ENCODE peak calls at places on chromosome 15, in six cellular contexts. B is NB4, R is dorsolateral prefrontal cortex, K is retinal pigment epithelial cell, W is left ventricle myocardium inferior, I is astrocyte of the cerebellum. P is an unnamed sample.

GRCh38 chr15:33074942-33075341 is 119.6 kb downstream of the FMN1 start:
- DNase-seq in B (no peak), R (no peak), K (no peak), W (no peak), I (no peak), P (no peak)

GRCh38 chr15:47293763-47294162 is 423.5 kb upstream of the SEMA6D start:
- DNase-seq in B (no peak), R (no peak), K (peak), W (peak), I (peak), P (no peak)

GRCh38 chr15:76576526-76577279 is 240.1 kb downstream of the ISL2 start:
- DNase-seq in B (no peak), R (no peak), K (peak), W (peak), I (peak), P (no peak)

GRCh38 chr15:71443538-71443937 is 328.3 kb downstream of the THSD4 start:
- DNase-seq in B (peak), R (peak), K (no peak), W (peak), I (peak), P (no peak)

GRCh38 chr15:79195239-79195638 is 87.3 kb upstream of the ANKRD34C start:
- DNase-seq in B (no peak), R (no peak), K (no peak), W (no peak), I (no peak), P (no peak)

GRCh38 chr15:69757186-69757585 is 304.6 kb downstream of the RPLP1 start:
- DNase-seq in B (peak), R (no peak), K (no peak), W (no peak), I (no peak), P (no peak)

GRCh38 chr15:96181873-96182301 is 148.6 kb upstream of the NR2F2 start:
- DNase-seq in B (no peak), R (no peak), K (peak), W (peak), I (no peak), P (no peak)

GRCh38 chr15:26864664-26865191 is 2.1 kb upstream of the GABRA5 start:
- DNase-seq in B (peak), R (no peak), K (peak), W (no peak), I (peak), P (no peak)

GRCh38 chr15:65365229-65365628 is 12.6 kb downstream of the IGDCC3 start:
- DNase-seq in B (no peak), R (peak), K (no peak), W (no peak), I (no peak), P (no peak)

GRCh38 chr15:24786347-24786746 is 110.8 kb downstream of the NPAP1 start:
- DNase-seq in B (no peak), R (no peak), K (no peak), W (no peak), I (no peak), P (no peak)

GRCh38 chr15:58212909-58213526 is 74.8 kb downstream of the AQP9 start:
- DNase-seq in B (peak), R (no peak), K (no peak), W (no peak), I (no peak), P (no peak)

GRCh38 chr15:25678498-25678865 is 184.6 kb downstream of the ATP10A start:
- DNase-seq in B (no peak), R (no peak), K (no peak), W (no peak), I (no peak), P (no peak)

GRCh38 chr15:95784508-95784907 is 546.0 kb upstream of the NR2F2 start:
- DNase-seq in B (no peak), R (no peak), K (no peak), W (no peak), I (no peak), P (no peak)

GRCh38 chr15:67082007-67082536 is 16.7 kb downstream of the SMAD3 start:
- DNase-seq in B (peak), R (no peak), K (no peak), W (no peak), I (no peak), P (no peak)

GRCh38 chr15:69595009-69595825 is 142.6 kb downstream of the RPLP1 start:
- DNase-seq in B (peak), R (no peak), K (no peak), W (peak), I (no peak), P (no peak)

GRCh38 chr15:60299452-60300047 is 98.2 kb downstream of the ANXA2 start:
- DNase-seq in B (no peak), R (no peak), K (peak), W (no peak), I (peak), P (no peak)

GRCh38 chr15:51621917-51622268 is 678 bp downstream of the DMXL2 start:
- DNase-seq in B (peak), R (peak), K (peak), W (peak), I (peak), P (peak)
- TF ChIP-seq CTCF in B (peak), R (peak), K (peak), W (no peak), I (peak), P (peak)

DNA sequence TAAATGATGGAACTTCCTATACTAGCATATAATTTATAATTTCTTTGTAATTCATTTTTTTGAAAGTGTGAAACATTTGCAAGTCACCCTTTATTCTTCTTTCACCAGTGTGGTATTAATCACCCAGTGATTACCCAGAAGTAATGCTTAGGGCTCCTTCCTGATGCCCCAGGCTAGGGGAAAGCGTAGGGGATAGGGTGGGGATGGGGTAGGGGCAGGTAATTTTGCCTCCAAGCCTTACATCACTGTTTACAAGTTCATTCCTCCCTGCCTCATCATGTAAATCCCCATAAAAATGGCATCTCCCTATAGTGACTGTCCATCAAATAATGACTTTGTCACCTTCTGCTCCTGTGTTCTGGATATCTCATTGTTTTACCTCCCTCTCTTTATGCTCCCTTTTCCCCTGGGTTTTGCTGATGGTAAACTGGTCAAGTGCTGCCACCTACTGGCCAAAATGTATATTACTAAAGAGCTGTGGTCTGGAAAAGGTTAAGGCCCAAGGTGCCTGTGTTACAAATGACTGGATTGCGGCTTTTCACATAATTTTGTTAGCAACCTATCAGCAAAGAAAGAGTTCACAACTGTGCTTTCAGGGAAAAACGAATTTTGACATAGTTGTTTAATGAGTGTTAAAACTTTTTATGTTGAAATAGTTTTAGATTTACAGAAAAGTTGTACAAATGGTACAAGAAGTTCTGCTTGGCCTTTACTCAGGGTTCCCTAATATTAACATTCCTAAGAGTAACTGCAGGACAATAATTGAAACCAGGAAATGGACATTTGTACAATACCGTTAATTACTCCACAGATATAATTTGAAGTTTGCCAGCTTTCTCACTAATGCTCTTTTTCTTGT is 54.7 kb downstream of the ONECUT1 start:
- DNase-seq in B (peak), R (no peak), K (peak), W (no peak), I (peak), P (no peak)
- TF ChIP-seq CTCF in B (peak), R (peak), K (peak), W (peak), I (peak), P (peak)

GRCh38 chr15:89971592-89971997 is 29.5 kb upstream of the ZNF710 start:
- DNase-seq in B (peak), R (peak), K (no peak), W (peak), I (peak), P (no peak)
- TF ChIP-seq CTCF in B (peak), R (peak), K (peak), W (peak), I (peak), P (peak)

GRCh38 chr15:62709261-62709660 is 333.3 kb upstream of the TPM1 start:
- DNase-seq in B (no peak), R (no peak), K (no peak), W (no peak), I (no peak), P (no peak)

GRCh38 chr15:62711691-62712454 is 330.7 kb upstream of the TPM1 start:
- DNase-seq in B (no peak), R (no peak), K (no peak), W (no peak), I (no peak), P (no peak)

GRCh38 chr15:62708470-62708869 is 334.1 kb upstream of the TPM1 start:
- DNase-seq in B (no peak), R (no peak), K (no peak), W (no peak), I (no peak), P (no peak)

DNA sequence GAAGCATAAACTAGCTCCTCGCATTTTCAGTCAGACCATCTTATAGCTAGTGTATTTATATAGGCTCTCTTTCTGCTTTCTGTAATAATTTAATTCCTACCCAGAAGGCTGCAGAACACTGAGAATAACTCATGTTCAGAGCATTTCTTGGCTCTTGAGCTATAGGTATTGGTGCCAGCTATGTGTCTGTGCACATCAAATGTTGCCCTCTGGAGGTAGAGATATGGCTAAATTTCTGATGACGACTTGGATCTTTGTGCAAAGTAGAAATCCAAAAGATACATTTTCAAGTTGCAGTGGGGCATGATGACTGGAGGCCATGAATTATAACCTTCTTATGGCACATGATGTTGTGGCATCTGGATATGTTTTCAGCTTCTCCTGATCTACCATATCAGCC is 336.2 kb upstream of the TPM1 start:
- DNase-seq in B (no peak), R (no peak), K (peak), W (no peak), I (no peak), P (no peak)
- TF ChIP-seq CTCF in B (no peak), R (peak), K (peak), W (peak), I (no peak), P (peak)

DNA sequence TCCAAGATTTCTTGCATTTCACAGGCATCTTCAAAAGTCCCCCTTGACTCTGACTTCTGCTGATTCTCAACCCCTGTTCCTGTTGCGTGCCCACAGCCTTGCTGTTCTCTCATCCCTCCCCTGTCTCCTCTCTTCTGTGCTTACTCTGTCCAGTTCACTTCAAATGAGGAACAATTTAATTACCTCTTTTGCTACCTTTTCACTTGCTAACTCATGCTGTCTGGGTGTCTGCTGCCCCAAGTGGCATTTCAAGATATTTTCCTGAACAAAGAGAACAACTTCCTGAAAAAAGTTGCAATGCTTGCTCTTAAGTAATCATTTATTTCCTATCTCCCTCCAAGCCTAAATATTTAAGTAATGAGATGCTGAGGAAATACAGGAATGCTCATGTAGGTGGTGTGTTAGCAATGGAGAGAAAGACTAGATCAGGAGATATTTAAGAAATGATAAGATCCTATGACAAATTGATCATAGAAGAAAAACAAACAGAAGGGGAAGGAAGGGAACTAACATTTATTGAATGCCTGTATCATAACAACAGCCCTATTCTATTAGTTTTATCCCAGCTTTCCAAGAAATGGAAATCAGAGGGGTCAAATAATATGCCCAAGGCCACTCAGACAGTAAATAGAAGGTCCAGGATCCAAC is 42.2 kb downstream of the SV2B start:
- DNase-seq in B (peak), R (no peak), K (no peak), W (no peak), I (no peak), P (no peak)
- TF ChIP-seq CTCF in B (peak), R (peak), K (peak), W (peak), I (peak), P (peak)

GRCh38 chr15:90386221-90386620 is 1.8 kb upstream of the IQGAP1 start:
- DNase-seq in B (no peak), R (no peak), K (no peak), W (no peak), I (no peak), P (no peak)
- TF ChIP-seq CTCF in B (no peak), R (no peak), K (no peak), W (no peak), I (no peak), P (no peak)

GRCh38 chr15:73156431-73157191 is 104.3 kb downstream of the NEO1 start:
- DNase-seq in B (peak), R (no peak), K (no peak), W (no peak), I (no peak), P (no peak)
- TF ChIP-seq CTCF in B (peak), R (no peak), K (peak), W (no peak), I (no peak), P (no peak)